ENCODE peak calls at places on chromosomes 11 and 22, in four cellular contexts. B is Kasumi-1, M is mucosa of gallbladder, G is kidney. K is an unnamed sample.

GRCh38 chr11:35654711-35655110 is 7.9 kb upstream of the TRIM44 start:
- DNase-seq in B (no peak), M (no peak), G (no peak), K (no peak)

GRCh38 chr11:37371346-37371970 is 773.4 kb upstream of the RAG2 start:
- DNase-seq in B (no peak), M (no peak), G (no peak), K (no peak)

GRCh38 chr22:37981282-37982011 is 2.9 kb downstream of the SOX10 start:
- DNase-seq in B (no peak), M (peak; percentile 19), G (no peak), K (no peak)

GRCh38 chr11:106249857-106250256 is 172.4 kb downstream of the AASDHPPT start:
- DNase-seq in B (no peak), M (peak; percentile 11), G (no peak), K (no peak)

GRCh38 chr11:27604416-27604815 is 95.8 kb downstream of the BDNF start:
- DNase-seq in B (no peak), M (no peak), G (no peak), K (no peak)

GRCh38 chr11:117044287-117045035 is 53.8 kb downstream of the SIK3 start:
- DNase-seq in B (no peak), M (no peak), G (no peak), K (no peak)

GRCh38 chr11:79236541-79236971 is 204.3 kb downstream of the TENM4 start:
- DNase-seq in B (no peak), M (no peak), G (no peak), K (no peak)

GRCh38 chr11:47983464-47984397 is 3.4 kb downstream of the PTPRJ start:
- DNase-seq in B (no peak), M (no peak), G (no peak), K (no peak)

GRCh38 chr11:63843042-63843441 is 4.1 kb downstream of the MARK2 start:
- DNase-seq in B (no peak), M (no peak), G (no peak), K (no peak)

GRCh38 chr11:67507242-67507890 is 596 bp downstream of the CDK2AP2 start:
- DNase-seq in B (no peak), M (peak; percentile 67), G (no peak), K (no peak)

GRCh38 chr11:34192481-34193401 is 87.3 kb downstream of the NAT10 start:
- DNase-seq in B (no peak), M (peak; percentile 71), G (no peak), K (no peak)

GRCh38 chr11:129960216-129961214 is 42.1 kb downstream of the PRDM10 start:
- DNase-seq in B (no peak), M (no peak), G (no peak), K (no peak)

GRCh38 chr11:111429066-111429506 is 50.0 kb upstream of the POU2AF1 start:
- DNase-seq in B (peak; percentile 52), M (peak; percentile 54), G (no peak), K (no peak)

GRCh38 chr22:40216041-40216756 is 38.5 kb downstream of the TNRC6B start:
- DNase-seq in B (peak; percentile 58), M (no peak), G (no peak), K (peak; percentile 35)

GRCh38 chr11:46351148-46351547 is 3.9 kb downstream of the DGKZ start:
- DNase-seq in B (no peak), M (no peak), G (no peak), K (no peak)

GRCh38 chr11:83649468-83649915 is 363.3 kb upstream of the CCDC90B start:
- DNase-seq in B (no peak), M (no peak), G (no peak), K (no peak)

GRCh38 chr11:69877235-69877634 is 58.0 kb upstream of the FGF3 start:
- DNase-seq in B (no peak), M (no peak), G (peak; percentile 38), K (no peak)

GRCh38 chr22:35056486-35056885 is 9.5 kb upstream of the ISX start:
- DNase-seq in B (no peak), M (no peak), G (no peak), K (no peak)

GRCh38 chr22:30667092-30667485 is 586 bp downstream of the DUSP18 start:
- DNase-seq in B (no peak), M (no peak), G (no peak), K (no peak)

GRCh38 chr11:109940816-109941215 is 152.4 kb upstream of the ZC3H12C start:
- DNase-seq in B (no peak), M (no peak), G (no peak), K (no peak)

GRCh38 chr11:63505857-63506528 is at the start of gene LGALS12:
- DNase-seq in B (peak; percentile 95), M (no peak), G (no peak), K (no peak)

GRCh38 chr11:73951797-73952196 is 971 bp downstream of the DNAJB13 start:
- DNase-seq in B (no peak), M (no peak), G (no peak), K (no peak)

GRCh38 chr11:2524446-2525165 is 79.8 kb downstream of the KCNQ1 start:
- DNase-seq in B (no peak), M (peak; percentile 10), G (peak; percentile 68), K (no peak)

GRCh38 chr11:79403839-79404238 is 37.0 kb downstream of the TENM4 start:
- DNase-seq in B (no peak), M (no peak), G (no peak), K (peak; percentile 8)

GRCh38 chr11:65419773-65420481 is 2.7 kb upstream of the NEAT1 start:
- DNase-seq in B (peak; percentile 92), M (peak; percentile 93), G (peak; percentile 97), K (no peak)

GRCh38 chr11:14809466-14809865 is 82.6 kb downstream of the CYP2R1 start:
- DNase-seq in B (no peak), M (no peak), G (no peak), K (no peak)

GRCh38 chr22:37290737-37291136 is 8.4 kb downstream of the CYTH4 start:
- DNase-seq in B (no peak), M (no peak), G (no peak), K (no peak)

GRCh38 chr22:20109411-20110358 is 6.2 kb upstream of the RANBP1 start:
- DNase-seq in B (no peak), M (no peak), G (peak; percentile 76), K (no peak)

GRCh38 chr22:30940655-30941362 is 27.8 kb downstream of the MORC2 start:
- DNase-seq in B (no peak), M (no peak), G (no peak), K (no peak)

GRCh38 chr11:45252134-45252856 is 33.8 kb downstream of the SYT13 start:
- DNase-seq in B (peak; percentile 5), M (peak; percentile 60), G (no peak), K (no peak)

GRCh38 chr11:17651061-17651460 is 68.3 kb upstream of the MYOD1 start:
- DNase-seq in B (no peak), M (no peak), G (no peak), K (no peak)

GRCh38 chr11:102924851-102925380 is 30.6 kb downstream of the MMP13 start:
- DNase-seq in B (peak; percentile 88), M (no peak), G (no peak), K (no peak)

GRCh38 chr11:108216988-108217387 is 5.5 kb downstream of the NPAT start:
- DNase-seq in B (no peak), M (no peak), G (no peak), K (no peak)

K was measured in T-helper 17 cell.